ENCODE peak calls at places on chromosomes 11 and 22, in five cellular contexts. I is GM23338; G is mesenchymal stem cell; Y is effector memory CD4-positive, alpha-beta T cell; Q is upper lobe of right lung. K is an unnamed sample.
A peak's percentile ranks its signal among the peaks of the same experiment; 100 is the strongest.

GRCh38 chr11:120184371-120184945 is 26.4 kb upstream of the OAF start:
- DNase-seq in I (no peak), G (no peak), Y (no peak), Q (peak; percentile 32), K (peak; percentile 35)

GRCh38 chr22:43991316-43992020 is 32.6 kb upstream of the PARVB start:
- DNase-seq in I (no peak), G (no peak), Y (no peak), Q (peak; percentile 27), K (no peak)

GRCh38 chr11:12110201-12110713 is at the start of gene MICAL2:
- DNase-seq in I (peak; percentile 91), G (peak; percentile 87), Y (peak; percentile 74), Q (peak; percentile 96), K (peak; percentile 94)

GRCh38 chr22:23037429-23038333 is 32.6 kb upstream of the GNAZ start:
- DNase-seq in I (no peak), G (no peak), Y (no peak), Q (no peak), K (no peak)

GRCh38 chr11:48050304-48050703 is 69.9 kb downstream of the PTPRJ start:
- DNase-seq in I (no peak), G (no peak), Y (no peak), Q (no peak), K (no peak)

GRCh38 chr11:16925495-16926065 is 88.6 kb downstream of the PLEKHA7 start:
- DNase-seq in I (peak; percentile 94), G (peak; percentile 36), Y (no peak), Q (peak; percentile 73), K (peak; percentile 89)

GRCh38 chr11:115290479-115291390 is 213.5 kb downstream of the CADM1 start:
- DNase-seq in I (no peak), G (peak; percentile 17), Y (no peak), Q (no peak), K (no peak)

GRCh38 chr11:112166561-112166960 is 611 bp upstream of the TEX12 start:
- DNase-seq in I (no peak), G (no peak), Y (no peak), Q (no peak), K (no peak)

GRCh38 chr11:96246718-96247540 is 96.1 kb downstream of the MAML2 start:
- DNase-seq in I (no peak), G (peak; percentile 75), Y (no peak), Q (no peak), K (no peak)

GRCh38 chr11:27469333-27469680 is 3.3 kb downstream of the LGR4 start:
- DNase-seq in I (no peak), G (no peak), Y (no peak), Q (no peak), K (no peak)

GRCh38 chr22:23685205-23685784 is 5.5 kb upstream of the RGL4 start:
- DNase-seq in I (no peak), G (peak; percentile 13), Y (no peak), Q (no peak), K (no peak)

GRCh38 chr22:32720924-32721323 is 80.6 kb upstream of the TIMP3 start:
- DNase-seq in I (no peak), G (peak; percentile 39), Y (no peak), Q (no peak), K (no peak)

GRCh38 chr11:13333456-13333957 is 55.9 kb downstream of the BMAL1 start:
- DNase-seq in I (no peak), G (no peak), Y (no peak), Q (no peak), K (no peak)

GRCh38 chr11:128892866-128893565 is 1.9 kb downstream of the KCNJ5 start:
- DNase-seq in I (peak; percentile 49), G (no peak), Y (no peak), Q (no peak), K (peak; percentile 62)

GRCh38 chr11:104819603-104820002 is 78.7 kb downstream of the CASP12 start:
- DNase-seq in I (no peak), G (no peak), Y (no peak), Q (no peak), K (no peak)

GRCh38 chr11:132037961-132038360 is 667.5 kb downstream of the NTM start:
- DNase-seq in I (no peak), G (no peak), Y (no peak), Q (no peak), K (no peak)

GRCh38 chr11:120903686-120904085 is 120.2 kb upstream of the TBCEL start:
- DNase-seq in I (no peak), G (no peak), Y (no peak), Q (no peak), K (no peak)

GRCh38 chr11:70721006-70721405 is 322.7 kb downstream of the CTTN start:
- DNase-seq in I (no peak), G (no peak), Y (no peak), Q (no peak), K (no peak)

GRCh38 chr11:20467458-20468185 is 80.1 kb downstream of the PRMT3 start:
- DNase-seq in I (no peak), G (no peak), Y (no peak), Q (no peak), K (no peak)

GRCh38 chr11:72373163-72373562 is 61.2 kb downstream of the CLPB start:
- DNase-seq in I (no peak), G (peak; percentile 56), Y (no peak), Q (no peak), K (no peak)

GRCh38 chr11:116929393-116930090 is 92.1 kb upstream of the APOA1 start:
- DNase-seq in I (no peak), G (peak; percentile 25), Y (no peak), Q (no peak), K (no peak)

GRCh38 chr22:24894998-24895397 is 51.5 kb downstream of the LHFPL7 start:
- DNase-seq in I (peak; percentile 32), G (peak; percentile 49), Y (no peak), Q (peak; percentile 79), K (no peak)

GRCh38 chr11:40030867-40031266 is 1428.6 kb downstream of the LRRC4C start:
- DNase-seq in I (peak; percentile 28), G (no peak), Y (no peak), Q (no peak), K (peak; percentile 58)

GRCh38 chr11:69000831-69001245 is 12.2 kb downstream of the MRGPRF start:
- DNase-seq in I (peak; percentile 37), G (peak; percentile 73), Y (no peak), Q (no peak), K (peak; percentile 44)

GRCh38 chr11:68997995-68998348 is 15.1 kb downstream of the MRGPRF start:
- DNase-seq in I (no peak), G (no peak), Y (no peak), Q (no peak), K (peak; percentile 49)

GRCh38 chr11:68998390-68998911 is 14.6 kb downstream of the MRGPRF start:
- DNase-seq in I (no peak), G (peak; percentile 67), Y (no peak), Q (peak; percentile 42), K (no peak)

GRCh38 chr11:69000391-69000790 is 12.7 kb downstream of the MRGPRF start:
- DNase-seq in I (no peak), G (no peak), Y (no peak), Q (no peak), K (peak; percentile 12)

DNA sequence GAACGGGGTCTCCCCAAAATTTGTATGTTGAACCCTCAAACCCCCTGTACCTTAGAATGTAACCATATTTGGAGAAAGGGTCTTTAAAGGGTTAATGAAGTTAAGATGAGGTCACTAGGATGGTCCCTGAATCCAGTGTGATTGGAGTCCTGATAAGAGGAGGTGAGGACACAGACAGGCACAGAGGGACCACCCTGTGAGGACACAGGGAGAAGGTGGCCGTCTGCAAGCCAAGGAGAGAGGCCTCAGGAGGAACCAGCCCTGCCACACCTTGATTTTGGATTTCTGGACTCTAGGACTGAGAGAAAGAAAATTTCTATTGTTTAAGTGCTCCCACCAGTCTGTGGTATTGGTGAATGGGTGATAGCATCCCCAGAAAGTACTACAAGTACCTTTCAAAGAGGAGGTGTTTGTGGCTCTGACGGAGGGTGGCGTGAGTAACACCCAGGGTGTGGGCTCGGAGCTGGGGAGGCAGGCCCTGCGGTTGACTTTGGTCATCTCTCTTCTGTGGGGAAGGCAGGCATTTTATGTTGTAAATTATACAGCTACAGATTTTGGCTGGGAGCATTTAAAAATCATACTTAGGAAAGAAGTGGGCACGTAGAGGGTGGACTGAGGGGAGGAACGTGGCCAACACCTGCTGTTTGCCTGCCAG is 13.8 kb downstream of the MRGPRF start:
- DNase-seq in I (no peak), G (no peak), Y (no peak), Q (no peak), K (peak; percentile 28)
- H3K27ac ChIP-seq in I (no peak overlapping the region), G (no peak overlapping the region), Y (no peak overlapping the region), Q (peak overlapping the region; percentile 42), K (no peak overlapping the region)

GRCh38 chr11:118643995-118644345 is 35.5 kb downstream of the TREH start:
- DNase-seq in I (no peak), G (no peak), Y (no peak), Q (no peak), K (no peak)

GRCh38 chr11:118648291-118648690 is 31.2 kb downstream of the TREH start:
- DNase-seq in I (no peak), G (no peak), Y (no peak), Q (peak; percentile 22), K (no peak)

GRCh38 chr11:118645066-118645715 is 34.3 kb downstream of the TREH start:
- DNase-seq in I (no peak), G (no peak), Y (no peak), Q (no peak), K (no peak)

GRCh38 chr11:118644496-118644895 is 35.0 kb downstream of the TREH start:
- DNase-seq in I (no peak), G (no peak), Y (no peak), Q (no peak), K (no peak)

DNA sequence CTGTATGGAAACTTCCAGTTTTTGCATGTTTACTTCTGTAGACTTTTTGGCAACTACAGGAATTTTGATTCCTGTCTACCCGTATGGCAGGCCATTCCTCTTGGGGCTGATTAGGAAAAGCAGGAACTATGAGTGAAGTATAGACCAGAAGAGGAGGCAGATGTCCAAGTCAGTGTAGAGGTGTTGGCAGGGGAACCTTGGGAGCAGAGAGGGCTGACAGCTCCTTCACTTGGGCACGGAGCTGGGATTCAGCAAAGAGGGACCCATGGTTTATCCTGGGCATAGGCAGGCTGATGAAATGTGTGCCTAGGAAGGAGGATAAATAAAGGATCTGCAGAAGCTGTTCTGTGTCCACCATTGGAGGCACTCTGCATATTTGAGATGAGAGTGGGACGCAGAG is 33.1 kb downstream of the TREH start:
- DNase-seq in I (no peak), G (no peak), Y (no peak), Q (no peak), K (no peak)
- H3K36me3 ChIP-seq in I (peaks cover 29% of the 10 kb centered on the region), G (peaks cover 85% of the 10 kb centered on the region), Y (no peaks in the 10 kb centered on the region), Q (peaks cover 89% of the 10 kb centered on the region), K (peaks cover 56% of the 10 kb centered on the region)

DNA sequence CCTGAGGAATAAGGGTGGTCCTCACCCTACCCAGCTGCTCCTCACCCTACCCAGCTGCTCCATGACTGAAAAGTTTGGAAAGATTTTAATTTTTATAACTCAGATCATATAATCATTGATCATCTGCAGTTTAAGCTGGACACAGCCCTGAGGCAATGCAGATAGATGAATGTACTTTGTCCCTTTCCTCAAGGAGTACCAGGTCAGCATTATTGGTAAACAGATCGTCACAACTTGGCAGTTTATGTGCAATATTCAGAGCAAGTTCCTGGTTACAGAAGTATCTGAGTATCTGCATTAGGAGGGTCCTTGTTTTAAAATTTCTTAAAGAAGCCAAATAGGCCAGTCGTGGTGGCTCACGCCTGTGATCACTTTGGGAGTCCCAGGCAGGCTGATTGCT is 3.6 kb downstream of the TNRC6B start:
- DNase-seq in I (no peak), G (peak; percentile 10), Y (no peak), Q (no peak), K (no peak)
- H3K27ac ChIP-seq in I (no peak overlapping the region), G (no peak overlapping the region), Y (no peak overlapping the region), Q (no peak overlapping the region), K (no peak overlapping the region)

DNA sequence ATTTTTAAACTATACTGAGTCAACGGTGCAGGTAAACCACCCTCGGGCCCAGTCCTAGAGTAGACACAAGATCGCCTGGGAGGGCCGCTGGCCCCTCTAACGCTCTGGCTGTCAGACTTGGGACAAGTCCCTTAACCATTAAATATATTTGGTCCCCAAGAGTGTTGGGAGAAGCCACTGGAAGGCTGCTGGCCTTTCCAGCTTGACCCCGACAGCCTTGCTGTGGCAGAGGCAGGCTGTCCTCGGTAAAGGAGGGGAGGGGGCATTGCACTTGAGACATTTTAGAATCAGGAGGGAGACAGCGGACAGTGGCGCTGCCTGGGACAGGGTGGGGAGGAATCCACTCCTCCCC is 28.8 kb downstream of the APOL1 start:
- DNase-seq in I (no peak), G (no peak), Y (no peak), Q (peak; percentile 55), K (no peak)
- H3K36me3 ChIP-seq in I (peaks cover 37% of the 10 kb centered on the region), G (peaks cover 76% of the 10 kb centered on the region), Y (peaks cover 58% of the 10 kb centered on the region), Q (peaks cover 59% of the 10 kb centered on the region), K (peaks cover 68% of the 10 kb centered on the region)

K was measured in endodermal cell.